ENCODE peak calls at places on chromosomes 7 and 10, in five cellular contexts. B, X, Y, V and Q are unnamed samples.

GRCh38 chr7:12942599-12942998 is 255.2 kb downstream of the ARL4A start:
- DNase-seq in B (no peak), X (no peak), V (no peak), Y (no peak), Q (no peak)

GRCh38 chr10:79068203-79068561 is 584 bp upstream of the ZMIZ1 start:
- DNase-seq in X (no peak), B (no peak), V (no peak), Y (peak; percentile 49), Q (no peak)

GRCh38 chr10:101892782-101893391 is 49.3 kb upstream of the KCNIP2 start:
- DNase-seq in V (peak; percentile 7), Y (no peak), B (no peak), X (no peak), Q (no peak)

GRCh38 chr7:88020953-88021650 is 87.1 kb downstream of the ADAM22 start:
- DNase-seq in Y (no peak), X (no peak), V (no peak), B (no peak), Q (no peak)

GRCh38 chr7:2796358-2797352 is 47.5 kb downstream of the GNA12 start:
- DNase-seq in V (peak; percentile 43), Y (no peak), X (no peak), B (no peak), Q (peak; percentile 65)

GRCh38 chr10:34420795-34421194 is 394.3 kb downstream of the PARD3 start:
- DNase-seq in Y (no peak), V (no peak), X (no peak), B (no peak), Q (no peak)

GRCh38 chr10:33073641-33074410 is 115.8 kb upstream of the ITGB1 start:
- DNase-seq in B (no peak), X (no peak), Y (no peak), V (no peak), Q (no peak)

GRCh38 chr10:103472005-103472404 is 7.0 kb downstream of the CALHM3 start:
- DNase-seq in B (no peak), Y (no peak), X (no peak), V (no peak), Q (no peak)

GRCh38 chr7:158381956-158382355 is 205.7 kb downstream of the PTPRN2 start:
- DNase-seq in B (no peak), Y (no peak), V (no peak), X (no peak), Q (no peak)

GRCh38 chr10:103265712-103266329 is 11.1 kb upstream of the INA start:
- DNase-seq in B (peak; percentile 77), X (peak; percentile 83), V (peak; percentile 75), Y (peak; percentile 76), Q (peak; percentile 76)

GRCh38 chr7:85104432-85105205 is 82.2 kb downstream of the SEMA3D start:
- DNase-seq in B (no peak), Y (no peak), X (no peak), V (no peak), Q (peak; percentile 28)

GRCh38 chr10:34628174-34628802 is 186.8 kb downstream of the PARD3 start:
- DNase-seq in B (no peak), X (no peak), V (no peak), Y (no peak), Q (no peak)

GRCh38 chr10:131902211-131902610 is 1.4 kb downstream of the PPP2R2D start:
- DNase-seq in B (no peak), X (no peak), Y (no peak), V (no peak), Q (no peak)

GRCh38 chr10:112475565-112476233 is 28.7 kb downstream of the VTI1A start:
- DNase-seq in V (no peak), Y (no peak), X (no peak), B (no peak), Q (peak; percentile 12)

GRCh38 chr10:61301560-61301959 is 151.6 kb downstream of the TMEM26 start:
- DNase-seq in X (no peak), B (no peak), Y (no peak), V (no peak), Q (no peak)

GRCh38 chr7:150733734-150734095 is 3.5 kb upstream of the GIMAP5 start:
- DNase-seq in Y (no peak), V (no peak), X (no peak), B (no peak), Q (no peak)

GRCh38 chr7:36155811-36156361 is 2.8 kb downstream of the EEPD1 start:
- DNase-seq in B (no peak), X (no peak), Y (no peak), V (no peak), Q (peak; percentile 6)

GRCh38 chr7:137626469-137627067 is 220.2 kb downstream of the DGKI start:
- DNase-seq in X (peak; percentile 85), B (peak; percentile 76), V (peak; percentile 83), Y (peak; percentile 72), Q (peak; percentile 65)

GRCh38 chr7:68400783-68401182 is 1197.5 kb upstream of the AUTS2 start:
- DNase-seq in Y (no peak), V (no peak), X (no peak), B (no peak), Q (no peak)

GRCh38 chr10:71969929-71970328 is 5.7 kb downstream of the CHST3 start:
- DNase-seq in Y (no peak), X (no peak), V (no peak), B (no peak), Q (no peak)

GRCh38 chr7:863106-863505 is 13.2 kb upstream of the GET4 start:
- DNase-seq in X (no peak), B (no peak), Y (no peak), V (no peak), Q (no peak)

GRCh38 chr10:128062837-128063563 is 63.2 kb downstream of the MKI67 start:
- DNase-seq in V (peak; percentile 75), Y (no peak), X (no peak), B (no peak), Q (no peak)

GRCh38 chr10:132076578-132077081 is 10.9 kb downstream of the JAKMIP3 start:
- DNase-seq in B (no peak), Y (no peak), X (no peak), V (no peak), Q (no peak)

GRCh38 chr7:98964596-98964995 is 86.3 kb downstream of the TRRAP start:
- DNase-seq in B (no peak), X (no peak), Y (no peak), V (no peak), Q (no peak)

GRCh38 chr10:3217301-3217700 is 44.7 kb upstream of the PITRM1 start:
- DNase-seq in X (no peak), B (no peak), Y (no peak), V (peak; percentile 78), Q (peak; percentile 63)

GRCh38 chr10:20017961-20018360 is 201.7 kb downstream of the PLXDC2 start:
- DNase-seq in B (no peak), X (no peak), Y (no peak), V (peak; percentile 29), Q (peak; percentile 65)

GRCh38 chr7:94303736-94304135 is 91.0 kb upstream of the COL1A2 start:
- DNase-seq in X (no peak), Y (no peak), B (no peak), V (peak; percentile 39), Q (peak; percentile 88)

GRCh38 chr7:51376420-51377092 is 59.9 kb upstream of the COBL start:
- DNase-seq in V (peak; percentile 63), X (no peak), B (no peak), Y (no peak), Q (peak; percentile 46)

DNA sequence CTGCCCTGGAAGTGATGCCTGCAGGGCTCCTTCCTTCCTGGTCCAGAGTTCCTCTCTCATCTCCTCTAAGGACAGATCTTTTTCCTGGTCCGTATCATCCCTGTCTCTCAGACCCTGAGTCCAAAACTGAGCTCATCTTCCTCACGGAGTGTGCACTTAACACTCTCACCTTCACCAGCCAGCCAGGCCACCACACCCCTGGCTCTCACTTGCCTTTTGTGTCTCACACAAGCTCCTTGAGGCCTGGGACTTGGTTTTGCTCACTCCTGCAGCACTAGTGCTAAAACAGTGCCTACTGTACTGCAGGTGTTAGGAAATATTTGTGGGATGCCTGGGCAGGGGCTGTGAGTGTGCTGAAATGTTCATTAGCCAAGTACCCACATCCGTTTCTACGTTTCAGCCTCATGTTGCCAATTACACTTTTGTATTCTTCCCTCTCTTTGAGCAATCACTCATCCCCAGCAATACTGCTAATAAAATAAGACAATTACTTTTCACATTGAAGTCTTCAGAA is 21.4 kb upstream of the PARP12 start:
- DNase-seq in X (no peak), Y (no peak), V (no peak), B (no peak), Q (no peak)
- H2BK12ac ChIP-seq in X (no peak overlapping the region), Y (no peak overlapping the region), V (no peak overlapping the region), B (no peak overlapping the region), Q (no peak overlapping the region)

GRCh38 chr7:139743967-139744767 is 33.6 kb downstream of the HIPK2 start:
- DNase-seq in V (no peak), B (no peak), X (no peak), Y (no peak), Q (peak; percentile 43)
- H2BK12ac ChIP-seq in V (no peak overlapping the region), B (no peak overlapping the region), X (no peak overlapping the region), Y (no peak overlapping the region), Q (no peak overlapping the region)

GRCh38 chr10:24822557-24822956 is 98.9 kb upstream of the ARHGAP21 start:
- DNase-seq in Y (no peak), X (no peak), B (no peak), V (no peak), Q (no peak)

GRCh38 chr10:24824124-24824523 is 100.4 kb upstream of the ARHGAP21 start:
- DNase-seq in Y (no peak), B (no peak), X (no peak), V (peak; percentile 33), Q (no peak)

GRCh38 chr10:24816997-24817396 is 93.3 kb upstream of the ARHGAP21 start:
- DNase-seq in Y (no peak), V (no peak), X (no peak), B (no peak), Q (no peak)

GRCh38 chr10:24821986-24822385 is 98.3 kb upstream of the ARHGAP21 start:
- DNase-seq in Y (no peak), V (peak; percentile 93), X (no peak), B (no peak), Q (peak; percentile 54)

DNA sequence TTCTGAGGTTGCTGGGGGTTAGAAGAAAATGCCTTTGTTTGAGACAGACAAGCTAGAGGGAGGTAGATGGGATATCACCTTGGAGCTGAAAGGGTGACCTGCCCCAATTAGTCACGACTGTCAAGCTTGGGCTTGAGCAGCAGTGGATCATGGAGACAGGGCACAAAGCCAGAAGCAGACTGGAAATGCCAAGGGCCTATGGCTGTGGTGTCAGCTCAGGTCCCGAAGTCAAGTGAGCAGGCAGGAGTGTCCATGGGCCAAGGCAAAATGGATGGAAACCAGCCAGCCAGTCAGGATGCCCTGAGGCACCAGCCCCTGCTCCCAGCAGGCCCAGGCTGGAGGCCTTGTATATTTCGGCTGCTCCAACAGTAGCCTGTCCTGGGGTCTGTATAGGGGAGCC is 96.9 kb upstream of the ARHGAP21 start:
- DNase-seq in V (no peak), Y (no peak), X (no peak), B (no peak), Q (no peak)
- H2BK12ac ChIP-seq in V (no peak overlapping the region), Y (no peak overlapping the region), X (no peak overlapping the region), B (no peak overlapping the region), Q (no peak overlapping the region)

GRCh38 chr7:33237034-33237433 is 107.7 kb downstream of the BBS9 start:
- DNase-seq in B (no peak), Y (no peak), V (no peak), X (no peak), Q (no peak)

GRCh38 chr7:33233659-33234058 is 104.3 kb downstream of the BBS9 start:
- DNase-seq in X (no peak), V (no peak), B (no peak), Y (no peak), Q (no peak)
- H2BK12ac ChIP-seq in X (no peak overlapping the region), V (no peak overlapping the region), B (no peak overlapping the region), Y (no peak overlapping the region), Q (no peak overlapping the region)